ENCODE peak calls at places on chromosomes 16 and 17, in six cellular contexts. W is OCI-LY7, N is IMR-90, V is GM23338, G is H9, I is fibroblast of lung. U is an unnamed sample.

GRCh38 chr17:31489295-31490018 is 98.0 kb downstream of the RAB11FIP4 start:
- DNase-seq in W (no peak), N (no peak), V (peak), G (peak), I (no peak), U (peak)

GRCh38 chr16:16064874-16065384 is 115.5 kb downstream of the ABCC1 start:
- DNase-seq in W (no peak), N (no peak), V (no peak), G (no peak), I (no peak), U (no peak)

GRCh38 chr17:2412561-2413021 is 11.7 kb upstream of the MNT start:
- DNase-seq in W (no peak), N (no peak), V (peak), G (peak), I (no peak), U (no peak)

GRCh38 chr16:82368041-82368440 is 198.0 kb upstream of the MPHOSPH6 start:
- DNase-seq in W (peak), N (peak), V (peak), G (peak), I (peak), U (peak)

GRCh38 chr17:43976956-43977837 is 23.5 kb upstream of the PYY start:
- DNase-seq in W (no peak), N (no peak), V (no peak), G (no peak), I (no peak), U (no peak)

GRCh38 chr17:42670925-42671657 is 5.7 kb downstream of the PLEKHH3 start:
- DNase-seq in W (no peak), N (no peak), V (peak), G (peak), I (no peak), U (no peak)

GRCh38 chr17:48209973-48210372 is 102.4 kb downstream of the SNX11 start:
- DNase-seq in W (no peak), N (no peak), V (no peak), G (no peak), I (no peak), U (no peak)

GRCh38 chr16:89922884-89923639 is at the start of gene TUBB3:
- DNase-seq in W (peak), N (peak), V (peak), G (peak), I (peak), U (peak)

GRCh38 chr16:86768231-86768791 is 190.0 kb downstream of the FOXL1 start:
- DNase-seq in W (no peak), N (no peak), V (peak), G (no peak), I (peak), U (no peak)

GRCh38 chr16:27113341-27113841 is 46.7 kb downstream of the C16orf82 start:
- DNase-seq in W (peak), N (no peak), V (no peak), G (no peak), I (no peak), U (no peak)

GRCh38 chr17:81390029-81390428 is 5.2 kb upstream of the BAHCC1 start:
- DNase-seq in W (no peak), N (no peak), V (no peak), G (no peak), I (no peak), U (no peak)

GRCh38 chr17:10198509-10199249 is at the start of gene GAS7:
- DNase-seq in W (no peak), N (peak), V (peak), G (peak), I (peak), U (peak)

GRCh38 chr16:50267151-50267631 is 840 bp downstream of the ADCY7 start:
- DNase-seq in W (peak), N (no peak), V (no peak), G (no peak), I (no peak), U (no peak)

GRCh38 chr17:4536742-4537411 is 18.3 kb downstream of the MYBBP1A start:
- DNase-seq in W (no peak), N (peak), V (peak), G (no peak), I (no peak), U (no peak)

GRCh38 chr16:73420244-73421040 is 372.5 kb upstream of the ZFHX3 start:
- DNase-seq in W (no peak), N (no peak), V (no peak), G (no peak), I (peak), U (no peak)

GRCh38 chr16:16073884-16074781 is 124.7 kb downstream of the ABCC1 start:
- DNase-seq in W (peak), N (peak), V (peak), G (peak), I (peak), U (peak)

GRCh38 chr17:50905460-50905803 is 39.3 kb upstream of the TOB1 start:
- DNase-seq in W (no peak), N (no peak), V (peak), G (no peak), I (no peak), U (peak)

GRCh38 chr17:66308856-66309255 is 6.4 kb downstream of the PRKCA start:
- DNase-seq in W (no peak), N (no peak), V (no peak), G (no peak), I (no peak), U (no peak)

GRCh38 chr16:50069060-50069459 is 3.3 kb downstream of the HEATR3 start:
- DNase-seq in W (no peak), N (no peak), V (no peak), G (no peak), I (no peak), U (no peak)

GRCh38 chr17:64638552-64639198 is 23.4 kb downstream of the SMURF2 start:
- DNase-seq in W (no peak), N (peak), V (no peak), G (no peak), I (peak), U (no peak)

GRCh38 chr17:76493505-76494167 is 7.6 kb downstream of the RHBDF2 start:
- DNase-seq in W (peak), N (no peak), V (no peak), G (no peak), I (no peak), U (no peak)

GRCh38 chr17:21288581-21289017 is 4.1 kb downstream of the MAP2K3 start:
- DNase-seq in W (peak), N (no peak), V (no peak), G (no peak), I (no peak), U (no peak)

GRCh38 chr17:37299257-37299985 is 76.4 kb upstream of the C17orf78 start:
- DNase-seq in W (no peak), N (no peak), V (peak), G (no peak), I (peak), U (peak)

DNA sequence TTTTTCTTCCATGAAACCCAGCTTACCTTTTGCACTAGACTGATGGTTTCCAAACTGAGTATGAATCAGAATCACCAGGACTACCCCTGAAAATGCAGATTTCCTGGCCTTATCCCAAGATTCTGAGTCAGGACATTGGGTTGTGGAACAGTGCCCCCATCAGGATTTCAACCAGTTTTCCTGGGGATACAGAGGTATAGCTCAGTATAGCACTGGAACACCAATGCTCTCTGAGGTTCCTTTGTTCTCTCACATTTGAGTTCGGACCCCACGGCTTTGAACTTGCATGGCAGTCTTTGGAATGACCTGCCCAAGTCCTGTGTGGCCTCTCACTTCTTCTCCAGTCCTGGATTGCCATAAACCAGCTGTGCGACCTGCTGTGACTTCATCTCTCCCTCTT is 12.8 kb upstream of the CCL8 start:
- DNase-seq in W (no peak), N (peak), V (peak), G (peak), I (peak), U (peak)
- TF ChIP-seq CTCF in W (peak), N (peak), V (peak), G (peak), I (peak), U (peak)

GRCh38 chr17:17103160-17103559 is 60.9 kb downstream of the MPRIP start:
- DNase-seq in W (no peak), N (no peak), V (no peak), G (no peak), I (no peak), U (no peak)
- H2AFZ ChIP-seq in W (no peak), N (no peak), V (no peak), G (no peak), I (no peak), U (no peak)

DNA sequence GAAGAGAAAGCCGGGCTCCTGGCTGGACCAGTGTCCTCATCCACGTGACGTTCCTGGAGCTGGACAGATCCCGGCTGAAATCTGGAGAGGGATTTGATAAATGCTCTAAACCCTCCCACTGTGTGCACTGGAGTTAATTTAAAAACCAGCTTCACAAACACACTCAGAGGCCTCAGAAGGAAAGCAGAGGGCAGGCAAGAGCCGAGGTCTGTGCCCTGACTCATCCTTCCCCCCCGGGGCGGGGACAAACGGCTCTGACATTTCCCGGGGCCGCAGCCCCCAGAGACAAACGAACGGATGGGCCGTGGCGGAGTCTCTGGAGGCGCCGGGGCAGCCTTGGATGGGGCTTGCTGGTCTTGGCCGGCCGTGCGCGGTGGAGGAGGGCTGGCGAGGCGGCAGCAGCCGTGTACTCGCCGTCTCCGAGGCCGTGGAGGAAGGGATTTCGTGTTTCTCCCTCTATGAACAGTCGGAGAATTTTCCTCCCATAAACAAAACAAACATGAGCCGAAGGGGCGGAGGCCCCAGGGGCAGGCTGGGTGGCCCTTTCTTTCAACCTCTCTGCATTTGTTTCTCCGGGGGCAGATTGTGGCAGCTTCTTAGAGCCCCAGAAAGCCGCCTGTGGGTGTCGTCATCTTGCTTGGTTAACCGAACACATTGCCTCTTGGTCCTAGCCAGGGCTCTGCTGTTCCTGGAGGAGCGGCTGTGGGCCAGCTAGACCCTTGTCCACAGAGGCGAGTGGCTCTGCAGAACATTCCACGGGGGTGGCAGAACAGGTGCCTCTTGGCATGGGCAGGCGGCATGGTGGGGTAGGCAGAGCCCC is 94.3 kb downstream of the NTN1 start:
- DNase-seq in W (no peak), N (peak), V (peak), G (peak), I (peak), U (peak)
- TF ChIP-seq CTCF in W (no peak), N (no peak), V (peak), G (peak), I (peak), U (peak)

DNA sequence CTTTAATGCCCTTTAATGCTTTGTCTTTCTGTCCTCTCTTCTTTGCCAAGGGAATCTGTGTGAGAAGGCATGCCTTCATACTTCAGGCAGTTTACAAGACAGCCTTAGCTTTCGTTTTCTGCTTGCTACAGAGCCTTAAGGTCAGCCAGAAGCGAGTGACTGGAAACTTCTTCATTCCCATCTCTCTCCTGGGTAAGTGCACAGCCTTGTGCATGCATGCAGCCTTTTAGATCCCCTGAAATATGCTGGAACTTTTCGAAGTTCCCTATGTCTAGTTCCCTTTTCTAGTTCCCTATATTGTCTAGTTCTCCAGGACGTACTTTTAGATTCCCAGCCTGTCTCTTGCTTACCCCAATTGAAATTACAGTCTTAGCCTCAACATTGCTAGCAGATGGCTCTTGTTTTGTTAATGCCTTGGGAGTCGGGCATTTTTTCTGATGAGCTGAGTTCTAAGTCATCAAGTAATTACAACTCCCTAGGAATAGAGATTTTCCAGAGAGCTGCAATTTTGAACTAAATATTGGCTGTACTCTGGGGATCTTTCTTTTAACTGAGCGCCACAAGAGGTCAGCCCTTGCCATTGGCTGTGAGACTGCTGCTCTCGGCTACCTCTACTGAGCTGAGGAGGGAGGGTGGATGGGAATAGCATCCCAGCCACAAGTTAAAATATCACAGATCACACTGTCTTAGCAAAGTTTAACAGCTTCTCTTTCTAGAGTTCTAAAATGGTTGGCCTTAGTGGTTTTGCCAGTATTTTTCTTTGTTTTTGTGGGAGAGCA is 22.7 kb upstream of the PPM1D start:
- DNase-seq in W (no peak), N (peak), V (peak), G (peak), I (peak), U (peak)
- H2AFZ ChIP-seq in W (no peak), N (peak), V (peak), G (peak), I (peak), U (peak)

GRCh38 chr16:56781565-56781964 is 51.6 kb downstream of the NUP93 start:
- DNase-seq in W (no peak), N (no peak), V (peak), G (no peak), I (peak), U (no peak)
- TF ChIP-seq CTCF in W (no peak), N (no peak), V (no peak), G (no peak), I (no peak), U (no peak)

GRCh38 chr16:56932588-56933265 is 785 bp downstream of the HERPUD1 start:
- DNase-seq in W (peak), N (peak), V (peak), G (peak), I (peak), U (peak)

GRCh38 chr16:56930516-56931252 is 1.3 kb upstream of the HERPUD1 start:
- DNase-seq in W (peak), N (no peak), V (peak), G (no peak), I (no peak), U (no peak)

GRCh38 chr16:56929639-56930038 is 2.3 kb upstream of the HERPUD1 start:
- DNase-seq in W (peak), N (no peak), V (no peak), G (no peak), I (no peak), U (no peak)

GRCh38 chr16:56931769-56932587 is at the start of gene HERPUD1:
- DNase-seq in W (peak), N (peak), V (peak), G (peak), I (peak), U (peak)

DNA sequence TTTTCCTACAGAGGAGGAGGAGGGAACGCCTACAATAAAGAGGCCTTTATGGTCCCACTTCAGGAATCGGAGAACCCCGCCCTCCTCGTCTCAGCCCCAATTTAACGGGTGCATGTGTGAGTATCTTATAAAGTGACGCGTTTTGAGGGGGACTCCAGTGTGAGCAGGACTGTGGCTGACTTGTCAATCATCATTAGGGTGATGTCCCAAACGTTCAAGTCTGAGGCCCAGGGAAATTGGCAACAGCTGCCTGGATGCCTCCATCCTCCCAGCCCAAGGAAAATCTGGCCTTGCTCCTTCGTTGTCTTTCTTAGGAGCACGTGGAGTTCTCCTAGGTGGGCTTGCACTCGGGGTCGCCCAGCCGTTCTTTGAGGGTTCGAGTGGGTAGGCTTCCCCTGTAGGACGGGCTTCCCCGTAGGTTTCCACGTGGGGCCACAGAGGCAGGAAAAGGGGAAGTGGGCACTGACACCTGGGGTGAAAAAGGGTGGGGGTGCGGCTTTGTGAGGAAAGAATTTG is 631 bp upstream of the HERPUD1 start:
- DNase-seq in W (peak), N (no peak), V (peak), G (no peak), I (no peak), U (peak)
- H2AFZ ChIP-seq in W (peak), N (peak), V (peak), G (no peak), I (no peak), U (peak)